ENCODE peak calls at places on chromosomes 1 and 21, in eight cellular contexts. One of them, this sample, is unnamed. For H3K27me3, the result is how much of the 10 kb centered on the place peaks cover.

GRCh38 chr1:73901656-73902276 is 296.2 kb downstream of the LRRIQ3 start:
- DNase-seq in psoas muscle: no peak
- DNase-seq in body of pancreas: no peak
- DNase-seq in hepatocyte: no peak
- DNase-seq in heart left ventricle: no peak
- DNase-seq in cardiac muscle cell: no peak
- DNase-seq in H7: no peak
- DNase-seq in bronchial epithelial cell: no peak
- DNase-seq in this sample: no peak

GRCh38 chr1:155064109-155064812 is 721 bp downstream of the EFNA4 start:
- DNase-seq in psoas muscle: no peak
- DNase-seq in body of pancreas: peak
- DNase-seq in hepatocyte: peak
- DNase-seq in heart left ventricle: no peak
- DNase-seq in cardiac muscle cell: peak
- DNase-seq in H7: no peak
- DNase-seq in bronchial epithelial cell: peak
- DNase-seq in this sample: no peak

GRCh38 chr1:21344750-21345443 is 54.6 kb upstream of the ECE1 start:
- DNase-seq in psoas muscle: no peak
- DNase-seq in body of pancreas: no peak
- DNase-seq in hepatocyte: no peak
- DNase-seq in heart left ventricle: no peak
- DNase-seq in cardiac muscle cell: no peak
- DNase-seq in H7: peak
- DNase-seq in bronchial epithelial cell: no peak
- DNase-seq in this sample: peak

GRCh38 chr1:51276286-51276685 is 40.2 kb downstream of the RNF11 start:
- DNase-seq in psoas muscle: no peak
- DNase-seq in body of pancreas: no peak
- DNase-seq in hepatocyte: no peak
- DNase-seq in heart left ventricle: no peak
- DNase-seq in cardiac muscle cell: no peak
- DNase-seq in H7: no peak
- DNase-seq in bronchial epithelial cell: no peak
- DNase-seq in this sample: no peak

GRCh38 chr21:33650929-33651505 is 8.7 kb downstream of the ITSN1 start:
- DNase-seq in psoas muscle: no peak
- DNase-seq in body of pancreas: no peak
- DNase-seq in hepatocyte: no peak
- DNase-seq in heart left ventricle: no peak
- DNase-seq in cardiac muscle cell: no peak
- DNase-seq in H7: no peak
- DNase-seq in bronchial epithelial cell: no peak
- DNase-seq in this sample: no peak

GRCh38 chr21:43997766-43998742 is 14.1 kb upstream of the TRAPPC10 start:
- DNase-seq in psoas muscle: no peak
- DNase-seq in body of pancreas: no peak
- DNase-seq in hepatocyte: no peak
- DNase-seq in heart left ventricle: no peak
- DNase-seq in cardiac muscle cell: no peak
- DNase-seq in H7: no peak
- DNase-seq in bronchial epithelial cell: peak
- DNase-seq in this sample: no peak

GRCh38 chr1:216221260-216221700 is 202.0 kb downstream of the USH2A start:
- DNase-seq in psoas muscle: no peak
- DNase-seq in body of pancreas: peak
- DNase-seq in hepatocyte: peak
- DNase-seq in heart left ventricle: no peak
- DNase-seq in cardiac muscle cell: peak
- DNase-seq in H7: peak
- DNase-seq in bronchial epithelial cell: peak
- DNase-seq in this sample: peak

GRCh38 chr1:37699147-37699546 is 6.8 kb downstream of the CDCA8 start:
- DNase-seq in psoas muscle: no peak
- DNase-seq in body of pancreas: no peak
- DNase-seq in hepatocyte: no peak
- DNase-seq in heart left ventricle: no peak
- DNase-seq in cardiac muscle cell: no peak
- DNase-seq in H7: no peak
- DNase-seq in bronchial epithelial cell: no peak
- DNase-seq in this sample: no peak

GRCh38 chr1:55612988-55613387 is 397.8 kb upstream of the USP24 start:
- DNase-seq in psoas muscle: no peak
- DNase-seq in body of pancreas: no peak
- DNase-seq in hepatocyte: no peak
- DNase-seq in heart left ventricle: no peak
- DNase-seq in cardiac muscle cell: no peak
- DNase-seq in H7: no peak
- DNase-seq in bronchial epithelial cell: no peak
- DNase-seq in this sample: no peak

GRCh38 chr1:196861429-196861828 is 26.4 kb upstream of the CFHR4 start:
- DNase-seq in psoas muscle: no peak
- DNase-seq in body of pancreas: no peak
- DNase-seq in hepatocyte: no peak
- DNase-seq in heart left ventricle: no peak
- DNase-seq in cardiac muscle cell: no peak
- DNase-seq in H7: no peak
- DNase-seq in bronchial epithelial cell: peak
- DNase-seq in this sample: no peak

GRCh38 chr1:27342778-27343638 is 1.2 kb downstream of the SYTL1 start:
- DNase-seq in psoas muscle: no peak
- DNase-seq in body of pancreas: peak
- DNase-seq in hepatocyte: peak
- DNase-seq in heart left ventricle: peak
- DNase-seq in cardiac muscle cell: peak
- DNase-seq in H7: peak
- DNase-seq in bronchial epithelial cell: peak
- DNase-seq in this sample: no peak

GRCh38 chr1:59492500-59492899 is 195.6 kb downstream of the FGGY start:
- DNase-seq in psoas muscle: no peak
- DNase-seq in body of pancreas: no peak
- DNase-seq in hepatocyte: no peak
- DNase-seq in heart left ventricle: no peak
- DNase-seq in cardiac muscle cell: no peak
- DNase-seq in H7: no peak
- DNase-seq in bronchial epithelial cell: no peak
- DNase-seq in this sample: no peak

GRCh38 chr21:46245213-46245915 is 16.8 kb upstream of the LSS start:
- DNase-seq in psoas muscle: no peak
- DNase-seq in body of pancreas: no peak
- DNase-seq in hepatocyte: no peak
- DNase-seq in heart left ventricle: no peak
- DNase-seq in cardiac muscle cell: no peak
- DNase-seq in H7: no peak
- DNase-seq in bronchial epithelial cell: no peak
- DNase-seq in this sample: no peak

GRCh38 chr1:234998174-234998741 is 130.4 kb downstream of the TOMM20 start:
- DNase-seq in psoas muscle: peak
- DNase-seq in body of pancreas: no peak
- DNase-seq in hepatocyte: peak
- DNase-seq in heart left ventricle: peak
- DNase-seq in cardiac muscle cell: no peak
- DNase-seq in H7: peak
- DNase-seq in bronchial epithelial cell: peak
- DNase-seq in this sample: peak

GRCh38 chr1:19648689-19649088 is 4.6 kb downstream of the NBL1 start:
- DNase-seq in psoas muscle: peak
- DNase-seq in body of pancreas: no peak
- DNase-seq in hepatocyte: peak
- DNase-seq in heart left ventricle: no peak
- DNase-seq in cardiac muscle cell: no peak
- DNase-seq in H7: peak
- DNase-seq in bronchial epithelial cell: peak
- DNase-seq in this sample: no peak

GRCh38 chr21:43194303-43195130 is 25.7 kb downstream of the CRYAA start:
- DNase-seq in psoas muscle: no peak
- DNase-seq in body of pancreas: no peak
- DNase-seq in hepatocyte: no peak
- DNase-seq in heart left ventricle: no peak
- DNase-seq in cardiac muscle cell: no peak
- DNase-seq in H7: peak
- DNase-seq in bronchial epithelial cell: no peak
- DNase-seq in this sample: no peak

GRCh38 chr1:163090321-163090945 is 21.3 kb downstream of the RGS4 start:
- DNase-seq in psoas muscle: no peak
- DNase-seq in body of pancreas: no peak
- DNase-seq in hepatocyte: no peak
- DNase-seq in heart left ventricle: no peak
- DNase-seq in cardiac muscle cell: no peak
- DNase-seq in H7: no peak
- DNase-seq in bronchial epithelial cell: peak
- DNase-seq in this sample: no peak

GRCh38 chr1:109503935-109504334 is 5.6 kb downstream of the AMIGO1 start:
- DNase-seq in psoas muscle: no peak
- DNase-seq in body of pancreas: no peak
- DNase-seq in hepatocyte: no peak
- DNase-seq in heart left ventricle: no peak
- DNase-seq in cardiac muscle cell: no peak
- DNase-seq in H7: no peak
- DNase-seq in bronchial epithelial cell: no peak
- DNase-seq in this sample: no peak

GRCh38 chr1:52225174-52225573 is 83.3 kb downstream of the ZFYVE9 start:
- DNase-seq in psoas muscle: no peak
- DNase-seq in body of pancreas: no peak
- DNase-seq in hepatocyte: no peak
- DNase-seq in heart left ventricle: no peak
- DNase-seq in cardiac muscle cell: no peak
- DNase-seq in H7: no peak
- DNase-seq in bronchial epithelial cell: no peak
- DNase-seq in this sample: no peak

GRCh38 chr1:184221087-184221486 is 165.7 kb upstream of the C1orf21 start:
- DNase-seq in psoas muscle: no peak
- DNase-seq in body of pancreas: no peak
- DNase-seq in hepatocyte: no peak
- DNase-seq in heart left ventricle: no peak
- DNase-seq in cardiac muscle cell: no peak
- DNase-seq in H7: no peak
- DNase-seq in bronchial epithelial cell: no peak
- DNase-seq in this sample: no peak

DNA sequence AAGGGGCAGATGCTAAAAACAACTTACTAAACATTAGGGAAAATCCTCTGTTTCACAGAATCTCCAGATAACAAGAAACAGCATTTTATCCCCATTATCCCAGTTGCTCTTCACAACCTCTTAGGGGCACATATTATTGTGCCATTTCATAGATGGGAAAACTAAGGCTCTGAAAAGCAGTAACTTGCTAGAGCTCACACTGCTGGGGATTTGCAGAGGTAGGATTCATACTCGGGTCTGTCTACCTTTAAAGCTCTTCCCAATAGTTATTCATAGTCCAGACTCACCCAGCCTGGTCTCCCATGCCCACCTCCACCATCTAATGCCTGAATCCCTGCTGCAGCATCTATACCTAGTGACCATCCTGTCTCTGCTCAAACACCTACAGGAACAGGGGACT is 67.7 kb downstream of the RRAGC start:
- DNase-seq in psoas muscle: no peak
- DNase-seq in body of pancreas: no peak
- DNase-seq in hepatocyte: no peak
- DNase-seq in heart left ventricle: no peak
- DNase-seq in cardiac muscle cell: no peak
- DNase-seq in H7: no peak
- DNase-seq in bronchial epithelial cell: no peak
- DNase-seq in this sample: no peak
- H3K27me3 ChIP-seq in psoas muscle: under half
- H3K27me3 ChIP-seq in body of pancreas: under half
- H3K27me3 ChIP-seq in hepatocyte: under half
- H3K27me3 ChIP-seq in heart left ventricle: under half
- H3K27me3 ChIP-seq in cardiac muscle cell: under half
- H3K27me3 ChIP-seq in H7: under half
- H3K27me3 ChIP-seq in bronchial epithelial cell: under half
- H3K27me3 ChIP-seq in this sample: under half

DNA sequence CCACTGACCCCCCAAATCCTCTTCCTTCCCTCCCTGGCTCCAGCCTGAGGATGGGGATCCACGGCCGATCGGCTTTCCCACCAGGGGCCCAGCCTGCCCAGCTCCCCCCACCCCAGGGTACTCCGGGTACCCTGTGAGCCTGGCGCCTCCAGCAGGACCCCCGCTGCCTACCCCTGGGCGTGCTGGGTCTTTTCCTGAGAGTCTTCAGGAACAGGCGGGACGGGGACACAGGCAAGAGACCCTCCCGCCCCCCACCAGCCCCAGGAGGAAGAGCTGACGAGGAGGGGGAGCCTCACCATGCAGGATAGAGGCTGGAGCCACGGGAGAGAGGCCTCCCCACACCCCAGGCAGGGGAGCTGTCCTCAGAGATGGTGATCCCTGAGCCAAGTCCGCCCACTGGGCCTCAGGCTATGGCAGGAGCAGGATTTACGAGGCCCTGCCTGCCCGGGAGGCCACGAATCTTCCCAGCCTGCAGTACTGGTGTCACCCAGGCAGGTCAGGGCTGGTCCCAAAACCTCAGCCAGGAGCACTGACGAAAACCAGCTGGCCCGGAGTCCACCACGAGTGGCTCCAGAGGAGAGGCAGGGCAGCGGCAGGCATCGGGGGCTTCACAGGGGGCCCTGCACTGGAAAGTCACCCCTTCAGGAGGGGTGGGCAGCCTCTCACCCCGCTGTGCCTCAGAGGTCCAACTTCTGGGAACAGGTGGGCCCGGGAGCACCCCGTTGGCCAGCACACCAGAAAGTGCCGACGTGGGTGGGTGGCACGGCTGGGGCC is 58.0 kb downstream of the MEGF6 start:
- DNase-seq in psoas muscle: no peak
- DNase-seq in body of pancreas: no peak
- DNase-seq in hepatocyte: peak
- DNase-seq in heart left ventricle: no peak
- DNase-seq in cardiac muscle cell: peak
- DNase-seq in H7: no peak
- DNase-seq in bronchial epithelial cell: peak
- DNase-seq in this sample: peak
- H3K27me3 ChIP-seq in psoas muscle: under half
- H3K27me3 ChIP-seq in body of pancreas: under half
- H3K27me3 ChIP-seq in hepatocyte: under half
- H3K27me3 ChIP-seq in heart left ventricle: under half
- H3K27me3 ChIP-seq in cardiac muscle cell: under half
- H3K27me3 ChIP-seq in H7: under half
- H3K27me3 ChIP-seq in bronchial epithelial cell: under half
- H3K27me3 ChIP-seq in this sample: under half

DNA sequence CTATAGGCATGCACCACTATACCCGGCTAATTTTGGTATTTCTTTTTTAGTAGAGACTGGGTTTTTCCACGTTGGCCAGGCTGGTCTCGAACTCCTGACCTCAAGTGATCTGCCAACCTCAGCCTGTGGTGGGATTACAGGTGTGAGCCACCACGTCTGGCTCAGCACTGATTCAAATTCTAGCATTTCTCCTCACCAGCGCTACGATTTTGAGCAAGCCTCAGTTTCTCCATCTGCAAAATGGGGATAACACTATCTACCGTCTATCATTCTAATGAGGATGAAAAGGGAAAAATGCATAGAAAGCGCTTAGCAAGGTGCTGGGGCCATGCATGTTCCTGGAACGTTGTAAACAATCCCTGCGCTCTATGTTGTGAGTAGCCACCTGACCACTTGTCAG is 49.0 kb upstream of the DISP3 start:
- DNase-seq in psoas muscle: no peak
- DNase-seq in body of pancreas: no peak
- DNase-seq in hepatocyte: no peak
- DNase-seq in heart left ventricle: no peak
- DNase-seq in cardiac muscle cell: no peak
- DNase-seq in H7: no peak
- DNase-seq in bronchial epithelial cell: no peak
- DNase-seq in this sample: no peak
- H3K27me3 ChIP-seq in psoas muscle: under half
- H3K27me3 ChIP-seq in body of pancreas: under half
- H3K27me3 ChIP-seq in hepatocyte: under half
- H3K27me3 ChIP-seq in heart left ventricle: under half
- H3K27me3 ChIP-seq in cardiac muscle cell: under half
- H3K27me3 ChIP-seq in H7: under half
- H3K27me3 ChIP-seq in bronchial epithelial cell: under half
- H3K27me3 ChIP-seq in this sample: under half

GRCh38 chr1:206955476-206956312 is 9.4 kb upstream of the PIGR start:
- DNase-seq in psoas muscle: no peak
- DNase-seq in body of pancreas: no peak
- DNase-seq in hepatocyte: peak
- DNase-seq in heart left ventricle: no peak
- DNase-seq in cardiac muscle cell: peak
- DNase-seq in H7: no peak
- DNase-seq in bronchial epithelial cell: no peak
- DNase-seq in this sample: no peak
- H3K27me3 ChIP-seq in psoas muscle: under half
- H3K27me3 ChIP-seq in body of pancreas: under half
- H3K27me3 ChIP-seq in hepatocyte: under half
- H3K27me3 ChIP-seq in heart left ventricle: under half
- H3K27me3 ChIP-seq in cardiac muscle cell: under half
- H3K27me3 ChIP-seq in H7: under half
- H3K27me3 ChIP-seq in bronchial epithelial cell: under half
- H3K27me3 ChIP-seq in this sample: under half

This sample was measured in adrenal gland.